ENCODE peak calls at places on chromosomes 4 and X, in ten cellular contexts. M, W, Y, X, B, E, O, L, F and Z are unnamed samples.
A peak's percentile ranks its signal among the peaks of the same experiment; 100 is the strongest.

GRCh38 chr4:43330288-43330687 is 437.8 kb downstream of the GRXCR1 start:
- DNase-seq in M (peak; percentile 74), W (no peak), Y (peak; percentile 95), X (no peak), B (no peak), E (no peak), O (peak; percentile 30), L (no peak), F (no peak), Z (no peak)

GRCh38 chr4:41506071-41506470 is 31.9 kb upstream of the LIMCH1 start:
- DNase-seq in M (peak; percentile 46), W (no peak), Y (no peak), X (no peak), B (peak; percentile 94), E (no peak), O (no peak), L (no peak), F (no peak), Z (no peak)

GRCh38 chrX:111560801-111561200 is 49.4 kb downstream of the SERTM2 start:
- DNase-seq in M (no peak), W (no peak), Y (no peak), X (no peak), B (no peak), E (no peak), O (no peak), L (no peak), F (no peak), Z (no peak)

GRCh38 chrX:24838624-24839023 is 144.9 kb downstream of the POLA1 start:
- DNase-seq in M (peak; percentile 57), W (peak; percentile 27), Y (peak; percentile 49), X (no peak), B (peak; percentile 26), E (no peak), O (no peak), L (no peak), F (peak; percentile 72), Z (peak; percentile 47)

GRCh38 chrX:56766554-56767412 is 37.7 kb downstream of the NBDY start:
- DNase-seq in M (no peak), W (no peak), Y (peak; percentile 30), X (peak; percentile 9), B (peak; percentile 50), E (no peak), O (no peak), L (no peak), F (peak; percentile 17), Z (no peak)

GRCh38 chr4:27084685-27085356 is 224.2 kb downstream of the STIM2 start:
- DNase-seq in M (peak; percentile 26), W (peak; percentile 50), Y (peak; percentile 21), X (peak; percentile 13), B (peak; percentile 34), E (peak; percentile 81), O (no peak), L (no peak), F (peak; percentile 64), Z (no peak)

GRCh38 chrX:119885554-119886428 is 9.9 kb upstream of the AKAP14 start:
- DNase-seq in M (peak; percentile 45), W (no peak), Y (peak; percentile 61), X (no peak), B (peak; percentile 45), E (no peak), O (no peak), L (no peak), F (peak; percentile 47), Z (no peak)

GRCh38 chr4:169266661-169267060 is 4.1 kb downstream of the SH3RF1 start:
- DNase-seq in M (no peak), W (no peak), Y (no peak), X (no peak), B (no peak), E (no peak), O (no peak), L (no peak), F (no peak), Z (no peak)

GRCh38 chr4:154254999-154255398 is 236.6 kb downstream of the DCHS2 start:
- DNase-seq in M (no peak), W (no peak), Y (no peak), X (no peak), B (no peak), E (no peak), O (no peak), L (no peak), F (no peak), Z (no peak)

GRCh38 chr4:1045193-1045594 is 33.8 kb downstream of the FGFRL1 start:
- DNase-seq in M (no peak), W (no peak), Y (no peak), X (no peak), B (no peak), E (peak; percentile 76), O (no peak), L (no peak), F (no peak), Z (no peak)

GRCh38 chrX:130676861-130677260 is 226.1 kb downstream of the ENOX2 start:
- DNase-seq in M (no peak), W (no peak), Y (no peak), X (no peak), B (no peak), E (no peak), O (no peak), L (no peak), F (no peak), Z (no peak)

GRCh38 chrX:12946406-12946805 is 28.5 kb upstream of the TMSB4X start:
- DNase-seq in M (no peak), W (no peak), Y (no peak), X (no peak), B (peak; percentile 13), E (no peak), O (no peak), L (no peak), F (no peak), Z (no peak)

GRCh38 chrX:7062912-7063311 is 84.6 kb upstream of the STS start:
- DNase-seq in M (no peak), W (no peak), Y (no peak), X (no peak), B (no peak), E (no peak), O (no peak), L (no peak), F (no peak), Z (no peak)